ENCODE peak calls at places on chromosomes 1 and 21, in ten cellular contexts. I is NCI-H69; N is activated T-helper 1 cell treated with Interleukin-2 at 50 U/mL for 16 hours; M is non-pigmented ciliary epithelial cell; F is tibial artery; O is GM23248; T is activated CD8-positive, alpha-beta memory T cell treated with anti-CD3 and anti-CD28 coated beads, Interleukin-2, amount 50 U/mL, for 48 hours; G is posterior vena cava; Y is AG09309; J is NCI-H2081. Q is an unnamed sample.

GRCh38 chr1:57204942-57205787 is 218.7 kb downstream of the DAB1 start:
- DNase-seq in I (no peak), N (no peak), M (no peak), F (no peak), O (peak), T (no peak), G (no peak), Y (no peak), J (no peak), Q (no peak)

GRCh38 chr1:178238722-178239510 is 145.0 kb downstream of the RASAL2 start:
- DNase-seq in I (peak), N (no peak), M (peak), F (no peak), O (peak), T (no peak), G (no peak), Y (peak), J (no peak), Q (no peak)

GRCh38 chr1:84539972-84540371 is 33.6 kb upstream of the GNG5 start:
- DNase-seq in I (peak), N (no peak), M (no peak), F (no peak), O (peak), T (no peak), G (no peak), Y (no peak), J (no peak), Q (no peak)

GRCh38 chr21:44666401-44667320 is at the start of gene KRTAP12-2:
- DNase-seq in I (peak), N (no peak), M (no peak), F (peak), O (no peak), T (no peak), G (no peak), Y (no peak), J (peak), Q (no peak)

GRCh38 chr21:26179501-26179900 is 8.9 kb upstream of the APP start:
- DNase-seq in I (no peak), N (no peak), M (no peak), F (no peak), O (no peak), T (no peak), G (no peak), Y (no peak), J (no peak), Q (no peak)

GRCh38 chr1:2539312-2539907 is 9.3 kb upstream of the HES5 start:
- DNase-seq in I (peak), N (no peak), M (no peak), F (no peak), O (peak), T (peak), G (no peak), Y (no peak), J (no peak), Q (no peak)

GRCh38 chr1:226708342-226708780 is 30.7 kb downstream of the ITPKB start:
- DNase-seq in I (peak), N (no peak), M (peak), F (no peak), O (peak), T (no peak), G (no peak), Y (peak), J (no peak), Q (no peak)

GRCh38 chr1:212609701-212610574 is 1.4 kb downstream of the ATF3 start:
- DNase-seq in I (peak), N (no peak), M (no peak), F (no peak), O (peak), T (no peak), G (no peak), Y (no peak), J (no peak), Q (no peak)

GRCh38 chr1:24752305-24752704 is 7.1 kb downstream of the CLIC4 start:
- DNase-seq in I (no peak), N (no peak), M (no peak), F (no peak), O (no peak), T (no peak), G (no peak), Y (no peak), J (no peak), Q (no peak)

GRCh38 chr1:239388578-239388977 is 2.2 kb downstream of the CHRM3 start:
- DNase-seq in I (no peak), N (no peak), M (no peak), F (no peak), O (no peak), T (no peak), G (no peak), Y (no peak), J (no peak), Q (no peak)

GRCh38 chr1:68112835-68113243 is 62.4 kb upstream of the DIRAS3 start:
- DNase-seq in I (peak), N (no peak), M (peak), F (no peak), O (peak), T (no peak), G (no peak), Y (no peak), J (no peak), Q (no peak)

GRCh38 chr1:51990478-51990965 is at the start of gene RAB3B:
- DNase-seq in I (peak), N (peak), M (no peak), F (peak), O (peak), T (peak), G (no peak), Y (no peak), J (peak), Q (peak)

GRCh38 chr1:106232128-106232527 is 824.3 kb upstream of the PRMT6 start:
- DNase-seq in I (no peak), N (no peak), M (no peak), F (no peak), O (no peak), T (no peak), G (no peak), Y (no peak), J (no peak), Q (no peak)

GRCh38 chr1:227378876-227379554 is 60.7 kb upstream of the CDC42BPA start:
- DNase-seq in I (no peak), N (no peak), M (no peak), F (no peak), O (peak), T (no peak), G (no peak), Y (no peak), J (no peak), Q (no peak)

GRCh38 chr21:17462276-17462981 is 50.4 kb upstream of the CXADR start:
- DNase-seq in I (no peak), N (no peak), M (peak), F (no peak), O (no peak), T (no peak), G (no peak), Y (no peak), J (no peak), Q (no peak)

GRCh38 chr1:91725961-91726704 is 159.8 kb downstream of the TGFBR3 start:
- DNase-seq in I (no peak), N (no peak), M (peak), F (peak), O (peak), T (no peak), G (no peak), Y (peak), J (no peak), Q (no peak)

GRCh38 chr1:64934115-64934880 is 32.1 kb downstream of the JAK1 start:
- DNase-seq in I (no peak), N (no peak), M (peak), F (no peak), O (peak), T (no peak), G (no peak), Y (peak), J (no peak), Q (no peak)

GRCh38 chr1:84299536-84300260 is 1.8 kb upstream of the SAMD13 start:
- DNase-seq in I (peak), N (no peak), M (no peak), F (no peak), O (peak), T (no peak), G (no peak), Y (no peak), J (no peak), Q (no peak)

GRCh38 chr1:19758227-19758830 is 41.4 kb downstream of the TMCO4 start:
- DNase-seq in I (no peak), N (no peak), M (no peak), F (no peak), O (peak), T (no peak), G (no peak), Y (peak), J (no peak), Q (no peak)

Q was measured in CD4-positive, alpha-beta T cell.